ENCODE peak calls at places on chromosome 21, in seven cellular contexts. E is astrocyte of the hippocampus, A is NCI-H2029 treated with DMSO at 0.1 percent for 48 hours, S is psoas muscle, Q is colonic mucosa, G is retina, T is uterus. W is an unnamed sample.

GRCh38 chr21:38221594-38221993 is 35.2 kb upstream of the KCNJ15 start:
- DNase-seq in G (no peak), A (no peak), Q (no peak), E (no peak), S (no peak), T (no peak), W (no peak)

GRCh38 chr21:42193131-42193671 is 25.7 kb upstream of the ABCG1 start:
- DNase-seq in E (no peak), S (no peak), T (no peak), G (no peak), A (no peak), Q (peak), W (peak)

GRCh38 chr21:31288191-31288590 is 55.9 kb downstream of the TIAM1 start:
- DNase-seq in S (no peak), T (no peak), Q (no peak), G (no peak), E (no peak), A (no peak), W (no peak)

GRCh38 chr21:31132574-31133242 is 94.4 kb upstream of the KRTAP19-8 start:
- DNase-seq in A (no peak), G (no peak), E (peak), T (no peak), S (no peak), Q (no peak), W (no peak)

GRCh38 chr21:45085700-45086099 is 11.3 kb downstream of the ADARB1 start:
- DNase-seq in G (no peak), T (no peak), Q (no peak), S (no peak), A (no peak), E (no peak), W (peak)

GRCh38 chr21:20266369-20266710 is 731.9 kb upstream of the NCAM2 start:
- DNase-seq in E (no peak), T (no peak), Q (no peak), G (no peak), S (no peak), A (no peak), W (no peak)

GRCh38 chr21:34642211-34643075 is 26.4 kb upstream of the CLIC6 start:
- DNase-seq in T (no peak), Q (no peak), A (no peak), S (no peak), G (no peak), E (peak), W (peak)

GRCh38 chr21:28268685-28269084 is 724.0 kb downstream of the LTN1 start:
- DNase-seq in G (no peak), E (no peak), Q (no peak), T (no peak), A (no peak), S (no peak), W (no peak)

GRCh38 chr21:43609501-43610340 is 49.6 kb downstream of the HSF2BP start:
- DNase-seq in Q (peak), A (peak), S (no peak), G (no peak), E (peak), T (no peak), W (peak)

GRCh38 chr21:45153358-45154318 is 79.3 kb downstream of the ADARB1 start:
- DNase-seq in G (no peak), A (no peak), T (no peak), S (no peak), Q (peak), E (peak), W (no peak)

GRCh38 chr21:46509760-46510159 is 51.1 kb downstream of the DIP2A start:
- DNase-seq in E (peak), G (no peak), A (no peak), S (no peak), Q (peak), T (no peak), W (peak)

GRCh38 chr21:16587671-16588379 is 858.0 kb downstream of the USP25 start:
- DNase-seq in E (peak), A (peak), T (peak), Q (no peak), S (no peak), G (no peak), W (peak)

GRCh38 chr21:45525153-45525909 is 16.9 kb downstream of the SLC19A1 start:
- DNase-seq in A (no peak), G (no peak), E (no peak), Q (peak), T (peak), S (peak), W (no peak)

GRCh38 chr21:31471865-31472264 is 127.8 kb upstream of the TIAM1 start:
- DNase-seq in E (no peak), S (no peak), A (no peak), Q (no peak), T (no peak), G (no peak), W (no peak)

GRCh38 chr21:36297938-36298572 is 21.9 kb upstream of the MORC3 start:
- DNase-seq in E (no peak), T (no peak), G (no peak), A (no peak), Q (peak), S (no peak), W (peak)

W was measured in epithelial cell of esophagus.